ENCODE peak calls at places on chromosomes 12 and 14, in five cellular contexts. C is astrocyte of the spinal cord, O is AG09309, E is brain microvascular endothelial cell, R is foreskin fibroblast. H is an unnamed sample.

GRCh38 chr12:65313704-65314317 is 35.3 kb downstream of the MSRB3 start:
- DNase-seq in C (peak), O (no peak), E (no peak), R (no peak), H (peak)

GRCh38 chr14:104647467-104648063 is 41.9 kb upstream of the INF2 start:
- DNase-seq in C (no peak), O (no peak), E (no peak), R (no peak), H (no peak)

GRCh38 chr14:101082036-101082435 is 178.5 kb upstream of the RTL1 start:
- DNase-seq in C (no peak), O (no peak), E (no peak), R (no peak), H (no peak)

GRCh38 chr14:51860164-51860835 is at the start of gene GNG2:
- DNase-seq in C (peak), O (no peak), E (peak), R (peak), H (peak)

GRCh38 chr12:71291746-71292145 is 133.9 kb upstream of the TSPAN8 start:
- DNase-seq in C (no peak), O (no peak), E (no peak), R (no peak), H (no peak)

GRCh38 chr12:130526813-130527212 is 189.1 kb downstream of the PIWIL1 start:
- DNase-seq in C (no peak), O (no peak), E (peak), R (no peak), H (no peak)

GRCh38 chr14:105939810-105940508 is 413.6 kb downstream of the TMEM121 start:
- DNase-seq in C (no peak), O (no peak), E (no peak), R (no peak), H (no peak)

GRCh38 chr12:123942911-123943648 is 29.6 kb downstream of the CCDC92 start:
- DNase-seq in C (no peak), O (peak), E (peak), R (peak), H (peak)

GRCh38 chr12:47797432-47797831 is 22.3 kb downstream of the HDAC7 start:
- DNase-seq in C (no peak), O (no peak), E (no peak), R (no peak), H (no peak)

GRCh38 chr12:104734541-104735075 is 223.5 kb downstream of the SLC41A2 start:
- DNase-seq in C (no peak), O (no peak), E (no peak), R (no peak), H (no peak)

GRCh38 chr14:35279369-35279768 is 12.8 kb upstream of the PSMA6 start:
- DNase-seq in C (no peak), O (no peak), E (no peak), R (no peak), H (no peak)

DNA sequence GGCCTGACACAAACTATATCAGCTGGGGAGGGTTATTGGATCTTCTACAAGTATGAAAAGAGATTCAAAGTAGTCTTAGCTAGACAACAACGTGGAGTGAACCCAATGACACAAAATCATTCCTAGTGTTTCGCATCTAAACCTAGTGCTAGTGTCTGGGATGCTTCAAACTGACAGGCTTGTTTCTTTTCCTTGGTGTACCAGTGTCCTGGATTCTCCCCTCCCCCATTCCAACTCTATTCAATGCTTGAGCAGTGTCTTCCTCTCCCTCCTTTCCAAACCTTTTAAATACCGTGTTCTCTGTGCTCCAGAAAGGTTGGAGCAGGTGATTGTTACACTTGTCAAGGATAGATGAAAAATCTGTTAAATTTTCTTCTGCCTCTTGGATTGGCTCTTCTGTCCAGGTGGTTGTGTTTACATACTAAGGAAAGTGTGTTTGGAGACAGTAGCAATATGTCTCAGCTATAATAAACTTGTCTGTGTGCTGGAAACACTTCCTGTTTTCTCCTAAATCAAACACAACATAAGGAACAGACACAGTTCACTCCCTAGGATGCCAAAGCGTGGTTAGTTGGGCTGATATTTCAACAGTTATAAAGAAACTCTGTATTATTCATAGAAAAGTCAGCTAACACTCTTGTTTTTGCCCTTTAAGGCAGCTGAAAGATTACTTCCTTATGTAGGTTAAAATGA is 14.4 kb upstream of the GUCY2C start:
- DNase-seq in C (no peak), O (no peak), E (no peak), R (no peak), H (no peak)
- TF ChIP-seq CTCF in C (no peak), O (no peak), E (no peak), R (no peak), H (no peak)

GRCh38 chr12:113092478-113093408 is 36.2 kb downstream of the DTX1 start:
- DNase-seq in C (no peak), O (no peak), E (no peak), R (no peak), H (peak)

GRCh38 chr12:113094738-113095137 is 38.2 kb downstream of the DTX1 start:
- DNase-seq in C (no peak), O (no peak), E (no peak), R (no peak), H (no peak)

GRCh38 chr12:113091506-113091905 is 35.0 kb downstream of the DTX1 start:
- DNase-seq in C (no peak), O (no peak), E (no peak), R (no peak), H (no peak)

GRCh38 chr12:113095405-113095804 is 38.9 kb downstream of the DTX1 start:
- DNase-seq in C (no peak), O (no peak), E (no peak), R (no peak), H (no peak)

GRCh38 chr12:113093409-113094101 is 37.0 kb downstream of the DTX1 start:
- DNase-seq in C (no peak), O (no peak), E (no peak), R (no peak), H (no peak)
- H3K4me3 ChIP-seq in C (no peak), O (no peak), E (no peak), R (no peak), H (no peak)

DNA sequence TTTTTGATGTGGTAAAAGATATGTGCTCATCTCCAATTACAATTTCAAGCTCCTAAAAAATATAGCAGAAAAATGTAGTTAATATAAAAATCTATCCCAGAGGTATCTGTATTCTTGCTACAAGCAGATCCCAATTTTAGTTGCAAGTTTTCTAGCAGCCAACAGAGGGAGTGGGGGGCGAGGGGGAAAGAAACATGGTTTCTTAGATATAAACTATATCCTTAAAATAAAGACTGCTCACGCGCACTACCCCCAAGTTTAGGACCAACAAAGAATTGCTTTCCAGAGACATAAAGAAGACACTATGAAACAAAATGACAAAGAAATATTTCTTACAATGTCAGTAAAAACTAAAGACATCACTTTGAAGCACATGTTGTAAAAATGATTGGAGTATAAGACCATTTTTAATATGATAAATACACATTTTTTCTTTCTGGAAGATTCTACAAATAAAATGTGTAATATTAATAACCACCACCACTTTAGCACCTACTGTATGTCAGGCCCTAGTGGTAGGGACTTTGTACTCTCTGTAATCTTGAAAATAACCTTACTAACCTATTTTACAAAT is 5.4 kb downstream of the MAGOHB start:
- DNase-seq in C (peak), O (no peak), E (no peak), R (no peak), H (no peak)
- TF ChIP-seq CTCF in C (peak), O (peak), E (peak), R (peak), H (peak)

GRCh38 chr12:113642672-113643071 is 171.0 kb upstream of the LHX5 start:
- DNase-seq in C (no peak), O (no peak), E (no peak), R (no peak), H (no peak)
- H3K4me3 ChIP-seq in C (no peak), O (no peak), E (no peak), R (no peak), H (no peak)

DNA sequence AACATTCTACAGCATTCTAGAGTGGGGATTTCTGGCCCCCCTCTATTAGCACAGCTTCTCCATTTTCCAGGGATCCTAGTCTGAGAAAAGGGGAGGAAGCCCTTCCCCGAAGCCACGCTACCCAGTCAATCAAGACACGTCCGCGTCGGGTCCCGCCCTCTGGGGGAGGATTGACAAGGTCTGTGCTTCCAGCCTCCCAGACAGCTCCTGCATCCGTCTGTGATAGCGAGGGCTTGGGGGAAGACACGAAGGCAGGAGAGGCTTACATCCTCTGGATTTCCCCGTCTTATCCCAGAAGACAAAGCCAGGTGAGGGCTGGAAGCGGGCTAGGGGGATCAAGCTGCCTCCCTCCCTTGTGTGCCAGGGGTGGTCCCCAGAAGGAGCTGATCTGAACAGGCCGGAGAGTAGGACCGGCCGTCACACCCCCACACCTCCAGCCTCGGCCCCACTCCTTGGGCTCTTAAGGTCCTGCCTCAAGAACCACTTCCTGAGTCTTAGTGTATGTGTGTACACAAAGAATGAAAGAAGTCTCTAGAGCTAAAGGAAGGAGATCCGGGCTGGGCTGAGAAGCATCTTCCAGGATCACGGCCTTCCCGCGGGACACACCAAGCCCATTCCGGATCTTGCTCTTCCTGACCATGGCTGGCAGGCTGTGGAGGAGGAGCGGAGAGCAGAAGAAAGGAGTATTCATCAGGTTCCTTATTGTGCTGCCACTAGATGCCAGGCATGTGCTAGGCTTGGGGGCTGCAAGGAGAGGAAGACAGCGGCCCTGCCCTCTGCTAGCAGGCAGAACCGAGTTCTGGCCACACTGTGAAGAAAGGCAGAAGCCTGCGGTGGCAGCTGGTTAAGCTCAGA is 1.0 kb upstream of the CD63 start:
- DNase-seq in C (peak), O (peak), E (peak), R (peak), H (peak)
- TF ChIP-seq CTCF in C (no peak), O (peak), E (peak), R (no peak), H (no peak)